ENCODE peak calls at places on chromosomes 12 and 14, in nine cellular contexts. L, I, T, P, K, Q, E, U and F are unnamed samples.
A peak's percentile ranks its signal among the peaks of the same experiment; 100 is the strongest.

GRCh38 chr12:85029456-85029855 is 6.6 kb downstream of the TSPAN19 start:
- DNase-seq in L (peak; percentile 45), I (peak; percentile 38), T (peak; percentile 5), P (peak; percentile 17), K (peak; percentile 47), Q (peak; percentile 70), E (no peak), U (no peak), F (peak; percentile 61)

GRCh38 chr12:581321-581720 is 81.9 kb downstream of the NINJ2 start:
- DNase-seq in L (no peak), I (no peak), T (no peak), P (no peak), K (no peak), Q (no peak), E (no peak), U (no peak), F (no peak)

GRCh38 chr12:47216150-47216677 is 136.5 kb upstream of the AMIGO2 start:
- DNase-seq in L (no peak), I (no peak), T (no peak), P (no peak), K (no peak), Q (no peak), E (no peak), U (peak; percentile 66), F (no peak)

GRCh38 chr12:53004582-53004981 is 1.7 kb upstream of the EIF4B start:
- DNase-seq in L (no peak), I (peak; percentile 43), T (no peak), P (peak; percentile 78), K (no peak), Q (peak; percentile 39), E (peak; percentile 14), U (no peak), F (peak; percentile 53)

GRCh38 chr12:76864791-76865400 is 13.9 kb downstream of the CSRP2 start:
- DNase-seq in L (no peak), I (no peak), T (no peak), P (no peak), K (peak; percentile 29), Q (no peak), E (no peak), U (no peak), F (no peak)

GRCh38 chr14:100629696-100630095 is 42.5 kb upstream of the BEGAIN start:
- DNase-seq in L (no peak), I (no peak), T (no peak), P (no peak), K (peak; percentile 52), Q (no peak), E (peak; percentile 97), U (no peak), F (no peak)

GRCh38 chr14:51511265-51511664 is 140.4 kb upstream of the FRMD6 start:
- DNase-seq in L (peak; percentile 39), I (no peak), T (no peak), P (no peak), K (no peak), Q (peak; percentile 40), E (no peak), U (no peak), F (no peak)

GRCh38 chr12:52195065-52195730 is 3.4 kb upstream of the KRT80 start:
- DNase-seq in L (no peak), I (peak; percentile 89), T (no peak), P (peak; percentile 56), K (no peak), Q (no peak), E (peak; percentile 74), U (no peak), F (peak; percentile 93)

GRCh38 chr12:89709994-89710872 is 1.6 kb upstream of the ATP2B1 start:
- DNase-seq in L (peak; percentile 49), I (no peak), T (peak; percentile 38), P (no peak), K (no peak), Q (peak; percentile 65), E (no peak), U (no peak), F (peak; percentile 62)

GRCh38 chr12:109347579-109347978 is at the start of gene MYO1H:
- DNase-seq in L (no peak), I (no peak), T (no peak), P (no peak), K (no peak), Q (no peak), E (no peak), U (no peak), F (no peak)

GRCh38 chr12:96448287-96448686 is 41.1 kb upstream of the CFAP54 start:
- DNase-seq in L (no peak), I (peak; percentile 38), T (no peak), P (no peak), K (peak; percentile 64), Q (peak; percentile 93), E (peak; percentile 64), U (no peak), F (peak; percentile 77)

GRCh38 chr12:89351489-89352241 is 636 bp downstream of the DUSP6 start:
- DNase-seq in L (peak; percentile 15), I (peak; percentile 47), T (no peak), P (no peak), K (no peak), Q (peak; percentile 43), E (peak; percentile 64), U (peak; percentile 59), F (no peak)

GRCh38 chr12:5806376-5807089 is 138.5 kb downstream of the ANO2 start:
- DNase-seq in L (no peak), I (no peak), T (no peak), P (no peak), K (no peak), Q (peak; percentile 37), E (peak; percentile 82), U (no peak), F (no peak)

GRCh38 chr12:105252901-105253300 is 16.9 kb upstream of the APPL2 start:
- DNase-seq in L (no peak), I (no peak), T (no peak), P (no peak), K (no peak), Q (no peak), E (no peak), U (no peak), F (no peak)

GRCh38 chr14:22384167-22384549 is 204.9 kb downstream of the DAD1 start:
- DNase-seq in L (no peak), I (no peak), T (no peak), P (no peak), K (no peak), Q (no peak), E (no peak), U (no peak), F (no peak)

GRCh38 chr14:20350280-20350679 is 6.8 kb downstream of the PARP2 start:
- DNase-seq in L (no peak), I (no peak), T (no peak), P (no peak), K (no peak), Q (peak; percentile 54), E (no peak), U (no peak), F (no peak)